ENCODE peak calls at places on chromosomes 12 and 14, in six cellular contexts. A is GM10248; K is stimulated activated CD4-positive, alpha-beta T cell treated with anti-CD3 and anti-CD28 coated beads, Interleukin-15, amount 100 ng/mL, for 24 hours; J is kidney; I is GM23248; X is activated T-helper 9 cell treated with anti-CD3 and anti-CD28 coated beads, Interleukin-2, amount 50 U/mL, for 16 hours. T is an unnamed sample.

GRCh38 chr12:88934163-88934747 is 354.0 kb upstream of the KITLG start:
- DNase-seq in A (no peak), K (no peak), J (no peak), I (peak), X (no peak), T (peak)

GRCh38 chr12:25135531-25136154 is 59.3 kb downstream of the DNAI7 start:
- DNase-seq in A (no peak), K (peak), J (no peak), I (no peak), X (no peak), T (peak)

GRCh38 chr12:43453761-43454160 is 98.2 kb downstream of the ADAMTS20 start:
- DNase-seq in A (no peak), K (no peak), J (no peak), I (peak), X (no peak), T (no peak)

GRCh38 chr12:45191239-45191638 is 24.7 kb upstream of the ANO6 start:
- DNase-seq in A (no peak), K (no peak), J (no peak), I (peak), X (no peak), T (peak)

GRCh38 chr14:43135877-43136411 is 1371.1 kb downstream of the FSCB start:
- DNase-seq in A (no peak), K (no peak), J (peak), I (no peak), X (no peak), T (no peak)

GRCh38 chr14:70032447-70032846 is 153.2 kb downstream of the SMOC1 start:
- DNase-seq in A (no peak), K (no peak), J (no peak), I (no peak), X (no peak), T (no peak)

GRCh38 chr14:32110200-32110896 is 33.2 kb downstream of the ARHGAP5 start:
- DNase-seq in A (no peak), K (no peak), J (no peak), I (no peak), X (no peak), T (no peak)

GRCh38 chr14:101495284-101495683 is 66.0 kb upstream of the DIO3 start:
- DNase-seq in A (no peak), K (no peak), J (peak), I (no peak), X (no peak), T (no peak)

GRCh38 chr14:33737446-33737845 is 213.4 kb downstream of the EGLN3 start:
- DNase-seq in A (no peak), K (no peak), J (no peak), I (peak), X (no peak), T (peak)

GRCh38 chr14:91113829-91114078 is at the start of gene DGLUCY:
- DNase-seq in A (peak), K (peak), J (peak), I (peak), X (no peak), T (peak)

GRCh38 chr12:108610856-108611605 is 13.1 kb upstream of the TMEM119 start:
- DNase-seq in A (no peak), K (no peak), J (no peak), I (no peak), X (no peak), T (no peak)

GRCh38 chr12:63867026-63867425 is 22.5 kb downstream of the SRGAP1 start:
- DNase-seq in A (no peak), K (no peak), J (no peak), I (no peak), X (no peak), T (no peak)

GRCh38 chr12:59396941-59397340 is 198.9 kb upstream of the SLC16A7 start:
- DNase-seq in A (no peak), K (no peak), J (no peak), I (no peak), X (no peak), T (no peak)

GRCh38 chr14:69769623-69770022 is 2.7 kb downstream of the SRSF5 start:
- DNase-seq in A (no peak), K (no peak), J (no peak), I (no peak), X (no peak), T (no peak)

GRCh38 chr12:112190626-112191025 is 65.3 kb downstream of the TRAFD1 start:
- DNase-seq in A (no peak), K (no peak), J (no peak), I (no peak), X (no peak), T (no peak)

GRCh38 chr14:55427439-55427838 is 13.0 kb downstream of the TBPL2 start:
- DNase-seq in A (no peak), K (no peak), J (no peak), I (peak), X (no peak), T (peak)

GRCh38 chr12:26496170-26496569 is 300.8 kb downstream of the SSPN start:
- DNase-seq in A (no peak), K (no peak), J (no peak), I (peak), X (no peak), T (no peak)

GRCh38 chr12:54587315-54587821 is 1.1 kb downstream of the PPP1R1A start:
- DNase-seq in A (no peak), K (no peak), J (no peak), I (peak), X (no peak), T (no peak)

GRCh38 chr14:101090976-101091375 is 187.5 kb upstream of the RTL1 start:
- DNase-seq in A (no peak), K (no peak), J (no peak), I (no peak), X (no peak), T (no peak)

GRCh38 chr12:112122823-112123690 is 2.3 kb upstream of the TRAFD1 start:
- DNase-seq in A (no peak), K (no peak), J (no peak), I (peak), X (no peak), T (peak)

GRCh38 chr12:132660047-132660446 is 27.1 kb downstream of the POLE start:
- DNase-seq in A (no peak), K (no peak), J (no peak), I (no peak), X (no peak), T (no peak)

GRCh38 chr12:52044284-52044983 is 6.8 kb upstream of the NR4A1 start:
- DNase-seq in A (no peak), K (no peak), J (peak), I (peak), X (no peak), T (no peak)

GRCh38 chr14:68627868-68628604 is 164.8 kb downstream of the ZFP36L1 start:
- DNase-seq in A (no peak), K (peak), J (peak), I (no peak), X (peak), T (no peak)

GRCh38 chr14:78405071-78405856 is 235.1 kb downstream of the NRXN3 start:
- DNase-seq in A (no peak), K (no peak), J (no peak), I (no peak), X (no peak), T (no peak)

GRCh38 chr14:102063092-102063807 is 23.6 kb downstream of the HSP90AA1 start:
- DNase-seq in A (peak), K (peak), J (peak), I (peak), X (peak), T (peak)

GRCh38 chr12:117064596-117064995 is 34.6 kb downstream of the TESC start:
- DNase-seq in A (no peak), K (no peak), J (no peak), I (no peak), X (no peak), T (no peak)

GRCh38 chr12:53047221-53048032 is 2.4 kb upstream of the TNS2 start:
- DNase-seq in A (peak), K (peak), J (peak), I (peak), X (peak), T (peak)

GRCh38 chr14:37320106-37320505 is 122.4 kb downstream of the MIPOL1 start:
- DNase-seq in A (no peak), K (no peak), J (no peak), I (no peak), X (no peak), T (no peak)

GRCh38 chr12:62720661-62721330 is 214.2 kb downstream of the PPM1H start:
- DNase-seq in A (no peak), K (no peak), J (no peak), I (peak), X (no peak), T (no peak)

GRCh38 chr14:71754422-71755095 is 177.7 kb upstream of the RGS6 start:
- DNase-seq in A (no peak), K (no peak), J (no peak), I (no peak), X (no peak), T (no peak)

GRCh38 chr14:23129759-23130316 is 10.8 kb upstream of the CEBPE start:
- DNase-seq in A (no peak), K (no peak), J (no peak), I (no peak), X (no peak), T (no peak)

GRCh38 chr12:106648736-106649135 is 65.9 kb downstream of the RFX4 start:
- DNase-seq in A (no peak), K (no peak), J (no peak), I (peak), X (no peak), T (peak)

GRCh38 chr14:68766299-68767247 is 26.3 kb downstream of the ZFP36L1 start:
- DNase-seq in A (no peak), K (no peak), J (no peak), I (no peak), X (no peak), T (no peak)

GRCh38 chr12:108257610-108258106 is 81.5 kb downstream of the CMKLR1 start:
- DNase-seq in A (no peak), K (no peak), J (no peak), I (no peak), X (no peak), T (no peak)

GRCh38 chr14:99472937-99473336 is 7.7 kb downstream of the SETD3 start:
- DNase-seq in A (no peak), K (no peak), J (no peak), I (no peak), X (no peak), T (peak)

GRCh38 chr14:59107819-59108218 is 80.6 kb upstream of the DAAM1 start:
- DNase-seq in A (no peak), K (no peak), J (no peak), I (no peak), X (no peak), T (no peak)